ENCODE peak calls at places on chromosomes 16 and 17, in nine cellular contexts. V, J, B, C, O, Y, S, E and Z are unnamed samples.

GRCh38 chr16:87138868-87139267 is 178.3 kb downstream of the C16orf95 start:
- DNase-seq in E (no peak), S (no peak), V (no peak), Y (no peak), O (no peak), C (no peak), J (no peak), B (no peak), Z (no peak)

GRCh38 chr16:3838600-3839401 is 41.7 kb downstream of the CREBBP start:
- DNase-seq in S (no peak), O (no peak), E (no peak), C (no peak), Y (no peak), B (no peak), J (no peak), V (no peak), Z (peak)

GRCh38 chr17:79983456-79983855 is 52.2 kb downstream of the TBC1D16 start:
- DNase-seq in Y (no peak), B (no peak), V (no peak), J (no peak), S (no peak), O (no peak), E (no peak), C (no peak), Z (peak)

GRCh38 chr16:29898786-29899515 is 399 bp downstream of the SEZ6L2 start:
- DNase-seq in Y (no peak), B (no peak), O (no peak), J (no peak), E (no peak), S (peak), V (no peak), C (no peak), Z (no peak)

GRCh38 chr17:40841246-40841645 is 18.8 kb upstream of the KRT10 start:
- DNase-seq in S (no peak), O (no peak), E (no peak), Y (no peak), V (no peak), C (no peak), J (no peak), B (no peak), Z (no peak)

GRCh38 chr17:2484876-2485275 is 26.8 kb downstream of the METTL16 start:
- DNase-seq in S (peak), J (no peak), E (no peak), Y (no peak), O (no peak), V (no peak), B (no peak), C (peak), Z (no peak)

GRCh38 chr16:72247821-72248253 is 75.9 kb upstream of the PMFBP1 start:
- DNase-seq in V (no peak), C (no peak), Y (no peak), O (no peak), E (no peak), B (no peak), J (peak), S (no peak), Z (peak)

GRCh38 chr17:2709173-2709661 is 2.3 kb downstream of the CLUH start:
- DNase-seq in B (no peak), C (peak), J (no peak), E (no peak), V (no peak), Y (no peak), S (no peak), O (no peak), Z (no peak)

GRCh38 chr17:79838541-79839274 is 532 bp downstream of the CBX4 start:
- DNase-seq in V (no peak), O (peak), C (peak), B (peak), Y (peak), S (peak), J (peak), E (peak), Z (peak)

GRCh38 chr16:27625050-27625697 is 75.2 kb downstream of the KATNIP start:
- DNase-seq in J (peak), Y (no peak), V (no peak), C (no peak), S (no peak), O (no peak), E (no peak), B (no peak), Z (peak)

GRCh38 chr17:37701424-37702020 is 43.3 kb downstream of the HNF1B start:
- DNase-seq in B (no peak), Y (no peak), J (no peak), V (no peak), E (peak), C (peak), O (no peak), S (no peak), Z (no peak)

GRCh38 chr17:81665205-81666091 is 957 bp downstream of the OXLD1 start:
- DNase-seq in C (peak), J (peak), S (no peak), Y (no peak), O (no peak), V (no peak), E (peak), B (no peak), Z (peak)

GRCh38 chr16:13550254-13550653 is 369.7 kb upstream of the ERCC4 start:
- DNase-seq in C (no peak), E (no peak), Y (no peak), O (no peak), J (no peak), V (no peak), B (no peak), S (no peak), Z (no peak)

GRCh38 chr16:30893744-30894539 is at the start of gene BCL7C:
- DNase-seq in C (peak), O (peak), E (peak), B (peak), J (peak), S (peak), Y (peak), V (peak), Z (peak)

GRCh38 chr16:46928811-46929210 is 44.6 kb downstream of the GPT2 start:
- DNase-seq in C (no peak), J (no peak), O (no peak), V (no peak), S (no peak), E (no peak), B (no peak), Y (no peak), Z (no peak)

GRCh38 chr16:28193530-28194423 is 18.0 kb downstream of the XPO6 start:
- DNase-seq in C (peak), Y (peak), V (no peak), J (peak), S (no peak), O (no peak), B (no peak), E (peak), Z (peak)

GRCh38 chr17:36640836-36641235 is 39.5 kb downstream of the MRM1 start:
- DNase-seq in C (no peak), Y (no peak), V (no peak), S (no peak), B (no peak), J (no peak), E (no peak), O (no peak), Z (no peak)

GRCh38 chr17:38870259-38871165 is 654 bp downstream of the LASP1 start:
- DNase-seq in E (peak), V (peak), Y (peak), B (peak), J (peak), C (peak), O (peak), S (peak), Z (peak)

GRCh38 chr17:78839173-78839761 is 1.3 kb downstream of the USP36 start:
- DNase-seq in V (no peak), E (no peak), C (peak), O (no peak), J (peak), S (no peak), Y (no peak), B (no peak), Z (peak)

GRCh38 chr17:66689192-66689591 is 145.7 kb upstream of the CACNG5 start:
- DNase-seq in Y (no peak), C (no peak), B (no peak), E (no peak), S (no peak), V (no peak), J (no peak), O (no peak), Z (no peak)

GRCh38 chr16:720507-720989 is 398 bp upstream of the ANTKMT start:
- DNase-seq in O (no peak), Y (peak), E (peak), S (peak), C (no peak), J (peak), B (no peak), V (no peak), Z (peak)

GRCh38 chr17:12445331-12445730 is 220.4 kb upstream of the MYOCD start:
- DNase-seq in C (no peak), Y (no peak), B (no peak), J (no peak), O (no peak), E (no peak), S (no peak), V (no peak), Z (peak)

GRCh38 chr16:84617068-84617630 is 729 bp downstream of the COTL1 start:
- DNase-seq in O (no peak), Y (no peak), E (peak), S (peak), C (peak), J (peak), B (no peak), V (no peak), Z (peak)

GRCh38 chr16:67198238-67198734 is 645 bp upstream of the ELMO3 start:
- DNase-seq in Y (no peak), E (no peak), S (no peak), C (peak), O (no peak), V (no peak), J (peak), B (no peak), Z (peak)

GRCh38 chr17:31067699-31068184 is 27.0 kb upstream of the NF1 start:
- DNase-seq in B (no peak), Y (no peak), E (no peak), S (no peak), O (no peak), C (peak), J (peak), V (no peak), Z (peak)

GRCh38 chr17:77385750-77386501 is 245.2 kb downstream of the SEC14L1 start:
- DNase-seq in S (no peak), V (no peak), B (no peak), C (no peak), J (peak), E (no peak), O (no peak), Y (peak), Z (peak)

GRCh38 chr17:888998-889401 is 90.6 kb downstream of the NXN start:
- DNase-seq in B (no peak), V (no peak), J (peak), E (peak), Y (no peak), C (no peak), S (no peak), O (no peak), Z (no peak)

GRCh38 chr17:76909971-76910760 is 42.0 kb downstream of the MGAT5B start:
- DNase-seq in C (peak), E (peak), J (peak), S (peak), O (peak), V (no peak), Y (no peak), B (no peak), Z (peak)

GRCh38 chr17:82443465-82444283 is 6.9 kb downstream of the CYBC1 start:
- DNase-seq in B (no peak), Y (no peak), S (no peak), C (no peak), E (no peak), J (no peak), V (no peak), O (no peak), Z (no peak)

GRCh38 chr17:7046127-7046724 is 2.3 kb upstream of the SLC16A11 start:
- DNase-seq in C (peak), S (peak), O (peak), V (no peak), Y (no peak), B (no peak), J (no peak), E (peak), Z (no peak)

GRCh38 chr16:31712064-31712540 is 161.5 kb upstream of the ZNF267 start:
- DNase-seq in C (no peak), E (no peak), O (no peak), B (no peak), S (no peak), V (no peak), J (no peak), Y (no peak), Z (no peak)

GRCh38 chr17:47896672-47897490 is 845 bp downstream of the SP2 start:
- DNase-seq in J (peak), O (no peak), B (no peak), Y (no peak), E (no peak), C (peak), S (no peak), V (no peak), Z (peak)

GRCh38 chr17:80921741-80922579 is 69.7 kb upstream of the CHMP6 start:
- DNase-seq in V (no peak), Y (no peak), E (no peak), C (no peak), J (no peak), S (no peak), B (no peak), O (no peak), Z (no peak)

GRCh38 chr17:10196936-10197335 is 1.5 kb downstream of the GAS7 start:
- DNase-seq in B (no peak), V (no peak), E (no peak), Y (no peak), O (no peak), S (no peak), C (no peak), J (no peak), Z (no peak)

GRCh38 chr17:75681289-75681688 is 14.2 kb downstream of the SAP30BP start:
- DNase-seq in S (no peak), E (no peak), Y (no peak), V (no peak), J (peak), O (no peak), B (no peak), C (peak), Z (peak)

GRCh38 chr16:68470461-68471150 is 22.3 kb upstream of the SMPD3 start:
- DNase-seq in Y (no peak), O (no peak), C (no peak), S (no peak), J (no peak), E (peak), V (no peak), B (no peak), Z (no peak)

GRCh38 chr16:64312292-64312691 is 809.6 kb downstream of the CDH11 start:
- DNase-seq in O (no peak), B (no peak), V (no peak), C (no peak), S (no peak), E (no peak), Y (no peak), J (no peak), Z (no peak)

GRCh38 chr16:82653550-82654511 is 27.1 kb downstream of the CDH13 start:
- DNase-seq in Y (peak), S (no peak), J (peak), E (peak), B (no peak), C (peak), V (peak), O (no peak), Z (peak)

GRCh38 chr17:38869647-38870258 is at the start of gene LASP1:
- DNase-seq in B (peak), V (peak), Y (peak), S (peak), J (peak), E (peak), C (peak), O (peak), Z (peak)